ENCODE peak calls at places on chromosomes 11 and 22, in nine cellular contexts. Y is pancreas, P is hepatocyte, G is spleen, V is testis, L is aorta, I is GM23248, R is mammary epithelial cell, Z is IMR-90. S is an unnamed sample.
A peak's percentile ranks its signal among the peaks of the same experiment; 100 is the strongest.

GRCh38 chr11:62578541-62578940 is 4.8 kb upstream of the EEF1G start:
- DNase-seq in Y (no peak), P (no peak), G (peak; percentile 71), V (no peak), L (no peak), I (no peak), R (no peak), Z (no peak), S (no peak)

GRCh38 chr11:19963697-19964340 is 196.5 kb downstream of the DBX1 start:
- DNase-seq in Y (no peak), P (no peak), G (no peak), V (no peak), L (no peak), I (no peak), R (no peak), Z (no peak), S (peak; percentile 69)

GRCh38 chr22:43848366-43849171 is 13.7 kb downstream of the SULT4A1 start:
- DNase-seq in Y (no peak), P (peak; percentile 69), G (peak; percentile 63), V (peak; percentile 44), L (no peak), I (peak; percentile 53), R (no peak), Z (peak; percentile 52), S (no peak)

GRCh38 chr11:10899542-10899830 is 41.6 kb upstream of the ZBED5 start:
- DNase-seq in Y (peak; percentile 31), P (peak; percentile 62), G (no peak), V (no peak), L (peak; percentile 74), I (no peak), R (peak; percentile 99), Z (no peak), S (no peak)

GRCh38 chr11:1218256-1218787 is 4.5 kb upstream of the MUC5B start:
- DNase-seq in Y (no peak), P (no peak), G (peak; percentile 62), V (no peak), L (no peak), I (no peak), R (no peak), Z (no peak), S (no peak)

GRCh38 chr11:64566042-64566914 is 24.7 kb upstream of the SLC22A12 start:
- DNase-seq in Y (peak; percentile 93), P (peak; percentile 90), G (peak; percentile 75), V (peak; percentile 90), L (no peak), I (peak; percentile 88), R (peak; percentile 70), Z (peak; percentile 65), S (peak; percentile 90)

GRCh38 chr11:114684636-114685035 is 6.3 kb downstream of the NXPE2 start:
- DNase-seq in Y (no peak), P (no peak), G (no peak), V (no peak), L (no peak), I (peak; percentile 5), R (no peak), Z (no peak), S (no peak)

GRCh38 chr11:114262681-114263509 is 33.3 kb upstream of the NNMT start:
- DNase-seq in Y (no peak), P (peak; percentile 71), G (no peak), V (peak; percentile 57), L (no peak), I (peak; percentile 80), R (peak; percentile 33), Z (peak; percentile 54), S (peak; percentile 48)

GRCh38 chr11:118295834-118296454 is 8.6 kb upstream of the CD3E start:
- DNase-seq in Y (no peak), P (peak; percentile 67), G (no peak), V (no peak), L (no peak), I (peak; percentile 55), R (peak; percentile 74), Z (peak; percentile 12), S (no peak)

GRCh38 chr11:63573881-63574855 is 11.0 kb upstream of the PLAAT2 start:
- DNase-seq in Y (no peak), P (peak; percentile 87), G (no peak), V (peak; percentile 68), L (no peak), I (peak; percentile 77), R (peak; percentile 59), Z (peak; percentile 85), S (peak; percentile 60)

GRCh38 chr11:9716275-9717039 is 52.6 kb downstream of the SWAP70 start:
- DNase-seq in Y (no peak), P (no peak), G (no peak), V (peak; percentile 27), L (peak; percentile 55), I (peak; percentile 77), R (no peak), Z (peak; percentile 83), S (no peak)

GRCh38 chr11:128872094-128872493 is 5.0 kb upstream of the KCNJ1 start:
- DNase-seq in Y (no peak), P (no peak), G (no peak), V (no peak), L (no peak), I (no peak), R (no peak), Z (no peak), S (no peak)

GRCh38 chr11:29333993-29334780 is 682.6 kb downstream of the KCNA4 start:
- DNase-seq in Y (no peak), P (peak; percentile 55), G (no peak), V (no peak), L (no peak), I (peak; percentile 77), R (peak; percentile 48), Z (peak; percentile 88), S (peak; percentile 60)

GRCh38 chr11:1935156-1936071 is 11.7 kb upstream of the MRPL23 start:
- DNase-seq in Y (peak; percentile 11), P (no peak), G (peak; percentile 67), V (no peak), L (peak; percentile 46), I (no peak), R (no peak), Z (no peak), S (no peak)

DNA sequence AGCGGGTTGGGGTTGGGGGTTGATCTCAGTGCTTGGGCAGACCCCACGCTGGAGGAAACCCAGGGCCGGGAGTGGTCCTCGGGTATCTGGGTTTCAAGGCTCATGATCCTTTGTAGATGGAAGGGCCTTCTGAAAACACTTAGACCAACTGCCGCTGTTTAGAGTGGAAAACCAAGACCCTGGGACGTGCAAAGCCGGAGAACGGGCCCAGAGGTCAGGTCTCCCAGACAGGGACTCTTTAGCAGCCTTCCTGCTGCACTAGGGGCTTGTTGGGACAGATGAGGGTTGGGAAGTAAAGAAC is 622 bp downstream of the AIP start:
- DNase-seq in Y (no peak), P (no peak), G (no peak), V (no peak), L (no peak), I (no peak), R (no peak), Z (no peak), S (no peak)
- H3K27ac ChIP-seq in Y (peak overlapping the region; percentile 57), P (no peak overlapping the region), G (peak overlapping the region; percentile 92), V (peak overlapping the region; percentile 88), L (peak overlapping the region; percentile 14), I (no peak overlapping the region), R (peak overlapping the region; percentile 66), Z (no peak overlapping the region), S (no peak overlapping the region)

GRCh38 chr22:49036513-49036912 is 791.2 kb downstream of the BRD1 start:
- DNase-seq in Y (no peak), P (no peak), G (no peak), V (no peak), L (no peak), I (no peak), R (no peak), Z (no peak), S (no peak)
- H3K27ac ChIP-seq in Y (no peak overlapping the region), P (no peak overlapping the region), G (no peak overlapping the region), V (no peak overlapping the region), L (no peak overlapping the region), I (no peak overlapping the region), R (no peak overlapping the region), Z (no peak overlapping the region), S (no peak overlapping the region)

GRCh38 chr11:78040691-78041379 is 17.8 kb upstream of the KCTD14 start:
- DNase-seq in Y (no peak), P (no peak), G (no peak), V (no peak), L (no peak), I (no peak), R (no peak), Z (no peak), S (peak; percentile 66)
- H3K27ac ChIP-seq in Y (no peak overlapping the region), P (peak overlapping the region; percentile 96), G (peak overlapping the region; percentile 74), V (no peak overlapping the region), L (peak overlapping the region; percentile 15), I (peak overlapping the region; percentile 99), R (peak overlapping the region; percentile 91), Z (peak overlapping the region; percentile 96), S (peak overlapping the region; percentile 84)

GRCh38 chr11:67055812-67056211 is 835 bp upstream of the RHOD start:
- DNase-seq in Y (no peak), P (peak; percentile 86), G (no peak), V (peak; percentile 37), L (no peak), I (peak; percentile 76), R (peak; percentile 82), Z (peak; percentile 15), S (peak; percentile 72)

GRCh38 chr11:67052891-67053290 is 3.8 kb upstream of the RHOD start:
- DNase-seq in Y (no peak), P (no peak), G (no peak), V (no peak), L (no peak), I (no peak), R (no peak), Z (no peak), S (no peak)

GRCh38 chr11:67056267-67056639 is 394 bp upstream of the RHOD start:
- DNase-seq in Y (no peak), P (no peak), G (no peak), V (no peak), L (no peak), I (no peak), R (no peak), Z (no peak), S (no peak)

GRCh38 chr11:67054851-67055523 is 1.7 kb upstream of the RHOD start:
- DNase-seq in Y (peak; percentile 94), P (peak; percentile 95), G (peak; percentile 80), V (peak; percentile 41), L (no peak), I (peak; percentile 89), R (peak; percentile 98), Z (peak; percentile 88), S (peak; percentile 98)

DNA sequence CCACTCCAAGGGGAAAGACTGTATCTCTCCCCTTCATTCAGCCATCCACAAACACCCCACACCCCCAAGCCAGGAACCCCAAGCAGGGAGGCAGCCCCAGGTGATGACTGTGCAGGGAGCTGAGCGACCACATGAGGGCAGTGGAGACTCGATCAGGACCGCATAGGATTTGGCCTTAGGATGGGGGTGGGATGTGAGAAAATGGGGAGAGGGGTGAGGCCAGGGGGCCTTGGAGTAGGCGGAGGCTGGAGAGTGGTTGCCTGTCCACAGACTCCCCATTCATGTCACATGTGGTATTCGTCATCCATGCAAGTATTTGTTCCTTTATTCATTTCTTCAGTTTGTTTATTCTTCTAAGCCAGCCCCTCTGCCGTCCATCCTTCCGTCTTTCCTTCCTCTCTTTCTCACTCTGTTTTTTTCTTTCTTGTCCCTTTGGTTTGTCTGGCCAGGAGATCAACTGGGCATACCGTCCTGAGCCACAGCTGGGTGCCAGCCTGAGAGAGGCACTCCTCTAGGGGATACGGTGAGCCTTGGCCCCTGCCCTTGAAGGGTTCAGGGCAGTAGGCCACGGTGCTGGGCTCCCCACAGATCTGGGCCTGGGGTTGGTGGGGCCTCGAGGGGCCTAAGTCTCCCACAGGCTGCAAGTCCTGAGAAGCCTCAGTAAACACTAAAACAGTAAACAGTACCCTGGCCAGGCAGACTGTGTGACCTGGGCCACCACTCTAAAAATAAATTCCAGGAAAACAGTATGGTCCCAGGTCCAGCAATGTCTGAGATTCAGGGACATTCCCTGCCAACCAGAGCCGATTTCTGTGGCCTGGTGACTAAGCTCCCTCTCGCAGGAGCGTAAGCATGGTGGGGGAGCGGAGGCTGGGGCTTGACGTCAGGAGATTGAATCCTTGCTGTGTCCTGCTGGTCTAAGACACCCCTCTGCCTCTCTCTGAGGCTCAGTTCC is 2.5 kb upstream of the RHOD start:
- DNase-seq in Y (peak; percentile 61), P (peak; percentile 87), G (no peak), V (peak; percentile 74), L (peak; percentile 77), I (peak; percentile 76), R (peak; percentile 57), Z (peak; percentile 91), S (peak; percentile 91)
- H3K27ac ChIP-seq in Y (peak overlapping the region; percentile 25), P (peak overlapping the region; percentile 91), G (no peak overlapping the region), V (peak overlapping the region; percentile 50), L (peak overlapping the region; percentile 92), I (peak overlapping the region; percentile 35), R (peak overlapping the region; percentile 99), Z (peak overlapping the region; percentile 55), S (no peak overlapping the region)

S was measured in trophoblast cell.